ENCODE peak calls at places on chromosome 4, in seven cellular contexts. X, K, U, T, Q, O and C are unnamed samples.

GRCh38 chr4:166501941-166502382 is 628.9 kb downstream of the TLL1 start:
- DNase-seq in Q (no peak), O (no peak), T (no peak), U (peak), K (no peak), X (no peak), C (no peak)

GRCh38 chr4:56320293-56320692 is 67.0 kb downstream of the AASDH start:
- DNase-seq in T (no peak), U (peak), K (no peak), O (no peak), X (no peak), Q (no peak), C (no peak)

GRCh38 chr4:57051100-57051499 is 59.1 kb downstream of the IGFBP7 start:
- DNase-seq in K (no peak), Q (peak), X (no peak), O (peak), U (peak), T (no peak), C (no peak)

GRCh38 chr4:3074846-3075651 is 568 bp downstream of the HTT start:
- DNase-seq in U (peak), K (peak), T (peak), X (peak), Q (no peak), O (peak), C (peak)

GRCh38 chr4:86972997-86973396 is 38.2 kb downstream of the AFF1 start:
- DNase-seq in O (peak), Q (no peak), K (no peak), U (no peak), X (peak), T (no peak), C (no peak)

GRCh38 chr4:113686950-113687718 is 74.4 kb downstream of the CAMK2D start:
- DNase-seq in X (no peak), U (peak), T (no peak), K (no peak), O (no peak), Q (no peak), C (no peak)

GRCh38 chr4:48602763-48603162 is 112.7 kb downstream of the ZAR1 start:
- DNase-seq in X (no peak), U (peak), K (no peak), O (no peak), T (no peak), Q (no peak), C (no peak)

GRCh38 chr4:124276461-124276860 is 436.1 kb downstream of the ANKRD50 start:
- DNase-seq in O (no peak), X (no peak), U (no peak), K (no peak), Q (no peak), T (no peak), C (no peak)

GRCh38 chr4:1246901-1247810 is 1.8 kb downstream of the CTBP1 start:
- DNase-seq in O (peak), K (peak), X (no peak), T (peak), U (peak), Q (no peak), C (peak)

GRCh38 chr4:175970734-175971133 is 94.9 kb upstream of the WDR17 start:
- DNase-seq in O (no peak), X (no peak), U (no peak), K (no peak), T (no peak), Q (no peak), C (no peak)

GRCh38 chr4:58734030-58734673 is 1624.0 kb upstream of the IGFBP7 start:
- DNase-seq in U (no peak), T (no peak), X (no peak), Q (no peak), O (no peak), K (no peak), C (no peak)

GRCh38 chr4:62528874-62529273 is 1328.7 kb downstream of the ADGRL3 start:
- DNase-seq in T (no peak), Q (no peak), U (no peak), X (no peak), O (no peak), K (no peak), C (no peak)

GRCh38 chr4:173092003-173092402 is 76.6 kb upstream of the GALNT7 start:
- DNase-seq in K (no peak), T (no peak), X (no peak), U (no peak), Q (no peak), O (no peak), C (no peak)

GRCh38 chr4:31246856-31247255 is 526.7 kb downstream of the PCDH7 start:
- DNase-seq in T (no peak), K (no peak), X (no peak), U (no peak), Q (no peak), O (no peak), C (no peak)

GRCh38 chr4:155207534-155208257 is 740 bp upstream of the NPY2R start:
- DNase-seq in K (no peak), O (no peak), U (peak), T (no peak), X (peak), Q (no peak), C (no peak)

GRCh38 chr4:6892190-6892908 is 17.3 kb upstream of the TBC1D14 start:
- DNase-seq in T (no peak), Q (peak), K (peak), X (peak), O (no peak), U (peak), C (peak)

GRCh38 chr4:130422255-130422654 is 1326.3 kb downstream of the C4orf33 start:
- DNase-seq in O (no peak), K (no peak), T (no peak), Q (no peak), U (no peak), X (no peak), C (no peak)

GRCh38 chr4:183760326-183760725 is 101.2 kb downstream of the TRAPPC11 start:
- DNase-seq in K (no peak), T (no peak), U (no peak), O (no peak), Q (no peak), X (peak), C (no peak)

GRCh38 chr4:5158825-5159224 is 107.5 kb downstream of the STK32B start:
- DNase-seq in Q (no peak), O (no peak), T (no peak), U (no peak), X (no peak), K (no peak), C (no peak)

GRCh38 chr4:5160668-5161067 is 109.4 kb downstream of the STK32B start:
- DNase-seq in X (no peak), T (no peak), U (no peak), O (no peak), K (no peak), Q (no peak), C (no peak)

GRCh38 chr4:5156677-5157076 is 105.4 kb downstream of the STK32B start:
- DNase-seq in O (no peak), T (no peak), Q (no peak), X (no peak), U (no peak), K (no peak), C (no peak)

GRCh38 chr4:5157721-5158390 is 106.6 kb downstream of the STK32B start:
- DNase-seq in O (no peak), K (no peak), U (no peak), T (no peak), Q (no peak), X (no peak), C (no peak)

GRCh38 chr4:5158391-5158770 is 107.1 kb downstream of the STK32B start:
- DNase-seq in T (no peak), O (no peak), U (no peak), K (no peak), Q (no peak), X (no peak), C (no peak)
- TF ChIP-seq CTCF in T (no peak), O (no peak), U (no peak), K (no peak), Q (no peak), X (no peak), C (no peak)

GRCh38 chr4:93029774-93030173 is 726.0 kb downstream of the GRID2 start:
- DNase-seq in T (no peak), K (no peak), O (no peak), Q (no peak), U (no peak), X (no peak), C (no peak)
- H3K4me3 ChIP-seq in T (no peak), K (no peak), O (no peak), Q (no peak), U (no peak), X (no peak), C (no peak)

DNA sequence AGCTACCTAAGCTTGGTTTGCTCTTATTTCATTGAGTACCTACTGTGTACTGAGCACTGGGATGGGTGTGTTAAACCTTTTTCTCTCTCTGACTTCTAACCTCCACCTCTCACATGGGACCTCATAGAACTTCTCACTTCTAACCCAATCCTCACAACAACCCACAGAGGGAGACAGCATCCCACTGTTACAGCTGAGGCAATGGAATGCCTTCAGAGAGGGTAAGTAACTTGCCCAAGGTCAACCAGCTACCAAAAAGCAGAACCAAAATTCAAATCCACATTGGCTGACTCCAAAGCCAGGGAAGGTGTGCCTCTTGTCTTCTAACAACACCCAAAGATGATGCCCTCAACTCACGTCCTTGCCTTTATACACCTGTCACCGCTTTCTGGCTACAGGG is 5.4 kb downstream of the SEL1L3 start:
- DNase-seq in O (no peak), K (no peak), X (no peak), Q (no peak), U (peak), T (no peak), C (no peak)
- TF ChIP-seq CTCF in O (no peak), K (no peak), X (no peak), Q (no peak), U (peak), T (no peak), C (no peak)

GRCh38 chr4:38163216-38164006 is 203.2 kb downstream of the PTTG2 start:
- DNase-seq in Q (no peak), X (no peak), O (no peak), U (peak), K (no peak), T (no peak), C (no peak)

GRCh38 chr4:38162240-38162784 is 202.1 kb downstream of the PTTG2 start:
- DNase-seq in X (no peak), K (peak), Q (no peak), U (peak), T (peak), O (no peak), C (no peak)

GRCh38 chr4:38161208-38162113 is 201.3 kb downstream of the PTTG2 start:
- DNase-seq in T (no peak), K (no peak), U (peak), X (no peak), O (no peak), Q (no peak), C (no peak)

GRCh38 chr4:38157592-38157991 is 197.4 kb downstream of the PTTG2 start:
- DNase-seq in T (no peak), U (no peak), O (peak), Q (no peak), X (peak), K (no peak), C (peak)

DNA sequence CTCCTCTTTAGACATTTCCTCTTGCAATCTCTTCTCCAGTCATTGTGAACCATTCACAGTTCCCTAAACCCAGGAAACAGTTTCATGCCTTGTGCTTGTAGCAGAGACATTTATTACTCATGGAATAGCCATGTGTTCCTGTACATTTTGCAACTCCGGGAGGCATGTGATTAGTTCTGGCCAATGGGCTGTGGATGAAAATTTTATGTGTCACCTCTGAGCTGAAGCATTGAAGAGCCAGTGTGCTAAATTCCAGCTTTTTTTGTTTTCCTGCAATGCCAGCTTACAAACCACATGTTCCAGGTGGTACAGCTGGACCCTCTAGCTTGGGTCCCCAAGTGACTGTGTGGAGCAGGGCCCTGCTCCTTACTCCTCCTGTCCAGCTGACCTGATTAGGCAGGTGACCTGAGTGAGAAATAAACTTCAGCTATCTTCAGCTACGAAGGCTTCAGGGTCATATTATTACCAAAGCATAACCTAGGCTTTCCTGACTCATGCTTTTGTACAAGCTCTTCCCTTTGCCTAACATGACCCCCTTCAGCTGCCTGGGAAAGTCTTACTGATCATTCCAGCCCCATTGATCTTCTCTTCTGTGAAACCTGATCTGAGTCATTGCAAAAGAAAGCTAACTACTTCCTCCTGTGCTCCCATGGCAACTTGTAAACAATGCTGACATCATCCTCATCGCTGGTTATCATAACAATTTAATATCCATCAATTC is 200.4 kb downstream of the PTTG2 start:
- DNase-seq in Q (peak), T (no peak), O (no peak), K (no peak), X (peak), U (peak), C (peak)
- H3K4me3 ChIP-seq in Q (no peak), T (no peak), O (no peak), K (no peak), X (no peak), U (no peak), C (no peak)

DNA sequence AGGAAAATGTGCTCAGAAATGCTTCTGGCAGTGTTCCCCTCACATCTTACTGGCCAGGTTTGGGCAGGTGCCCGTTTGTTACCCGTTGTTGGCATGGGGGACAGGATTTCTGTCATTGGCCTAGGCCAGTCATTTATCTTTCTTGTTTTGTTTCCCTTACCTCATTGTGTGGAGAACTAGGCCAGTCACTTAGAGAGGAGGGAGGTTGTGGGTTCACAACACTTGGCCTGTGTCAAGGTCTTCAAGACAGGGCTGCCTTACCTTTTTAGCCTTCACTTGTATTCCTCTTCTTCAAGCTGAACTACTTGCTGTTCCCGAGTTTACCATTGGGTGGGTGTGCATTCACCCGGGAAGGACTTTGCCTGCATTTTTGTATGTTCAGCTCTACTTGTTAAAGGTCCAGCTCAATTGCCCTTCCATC is 17.7 kb downstream of the SNX25 start:
- DNase-seq in X (no peak), K (no peak), T (no peak), Q (no peak), O (no peak), U (peak), C (no peak)
- TF ChIP-seq CTCF in X (no peak), K (peak), T (no peak), Q (no peak), O (no peak), U (peak), C (no peak)

GRCh38 chr4:121785479-121785878 is 15.6 kb upstream of the EXOSC9 start:
- DNase-seq in X (no peak), Q (no peak), K (no peak), T (no peak), U (peak), O (peak), C (no peak)
- H3K4me3 ChIP-seq in X (no peak), Q (no peak), K (no peak), T (no peak), U (no peak), O (no peak), C (no peak)

DNA sequence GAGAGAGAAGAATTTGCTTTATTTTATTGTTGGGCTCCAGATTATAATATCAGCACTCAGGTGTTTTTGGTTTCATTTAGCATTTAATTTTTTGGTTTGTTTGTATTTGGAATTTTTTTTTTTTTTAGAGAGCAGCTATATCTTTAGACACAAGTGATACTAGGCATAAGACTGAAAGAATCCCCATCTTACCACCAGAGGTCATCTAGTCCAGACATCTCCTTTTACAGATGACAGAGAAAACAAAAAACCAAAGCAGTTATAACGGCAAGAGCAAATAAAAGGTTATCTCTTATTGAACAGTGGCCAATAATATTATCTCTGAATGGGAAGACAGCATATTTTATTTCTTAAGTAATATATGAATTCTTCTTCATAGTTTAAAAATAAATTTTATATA is 22.8 kb downstream of the USP38 start:
- DNase-seq in T (no peak), X (no peak), K (no peak), O (no peak), U (peak), Q (no peak), C (no peak)
- TF ChIP-seq CTCF in T (no peak), X (no peak), K (peak), O (peak), U (peak), Q (peak), C (peak)

GRCh38 chr4:60683357-60683756 is 516.8 kb upstream of the ADGRL3 start:
- DNase-seq in U (peak), Q (no peak), T (no peak), O (no peak), K (no peak), X (no peak), C (no peak)
- H3K4me3 ChIP-seq in U (no peak), Q (no peak), T (no peak), O (no peak), K (no peak), X (no peak), C (no peak)

GRCh38 chr4:83489711-83490326 is 4.9 kb upstream of the ABRAXAS1 start:
- DNase-seq in X (no peak), U (no peak), T (no peak), O (no peak), K (no peak), Q (no peak), C (no peak)
- TF ChIP-seq CTCF in X (no peak), U (peak), T (no peak), O (no peak), K (no peak), Q (no peak), C (no peak)

DNA sequence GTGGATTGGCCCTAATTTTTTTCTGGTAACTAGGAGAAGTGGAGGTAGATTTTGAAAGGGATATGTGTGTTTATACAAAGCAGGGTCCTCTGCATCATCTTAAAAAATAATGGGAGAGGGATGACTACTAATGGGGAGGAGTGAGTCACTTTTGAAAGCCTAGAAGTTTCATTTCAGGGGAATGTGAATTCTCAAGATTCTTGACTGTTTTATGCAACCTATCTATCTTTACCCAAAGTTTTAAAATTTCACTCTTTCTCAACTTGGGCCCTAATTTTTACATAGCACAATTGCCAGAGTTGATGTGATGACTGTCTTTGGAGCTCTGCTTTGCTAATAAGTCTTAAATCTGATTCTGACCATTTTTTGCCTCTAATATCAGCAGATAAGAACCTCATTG is 445.2 kb downstream of the GRXCR1 start:
- DNase-seq in T (no peak), K (no peak), O (no peak), U (peak), X (no peak), Q (no peak), C (no peak)
- H3K4me3 ChIP-seq in T (no peak), K (no peak), O (no peak), U (no peak), X (no peak), Q (no peak), C (no peak)